ENCODE peak calls at places on chromosome 10, in five cellular contexts. O is mucosa of descending colon; T is OCI-LY7; M is CD8-positive, alpha-beta T cell; B is Caco-2. Y is an unnamed sample.

GRCh38 chr10:43141421-43141820 is 3.2 kb downstream of the CSGALNACT2 start:
- DNase-seq in O (no peak), T (peak; percentile 73), M (no peak), B (no peak), Y (no peak)

GRCh38 chr10:12644380-12645144 is 295.2 kb downstream of the CAMK1D start:
- DNase-seq in O (no peak), T (no peak), M (no peak), B (no peak), Y (no peak)

GRCh38 chr10:99623919-99624318 is 3.7 kb upstream of the SLC25A28 start:
- DNase-seq in O (no peak), T (no peak), M (no peak), B (no peak), Y (no peak)

GRCh38 chr10:29099001-29099400 is 189.9 kb upstream of the LYZL1 start:
- DNase-seq in O (no peak), T (no peak), M (no peak), B (no peak), Y (no peak)

GRCh38 chr10:7153750-7154149 is 257.1 kb downstream of the SFMBT2 start:
- DNase-seq in O (no peak), T (no peak), M (no peak), B (no peak), Y (no peak)

GRCh38 chr10:4331150-4331549 is 494.9 kb upstream of the AKR1E2 start:
- DNase-seq in O (no peak), T (no peak), M (no peak), B (no peak), Y (no peak)

GRCh38 chr10:88989824-88990527 is 622 bp upstream of the FAS start:
- DNase-seq in O (no peak), T (no peak), M (no peak), B (no peak), Y (peak; percentile 68)

GRCh38 chr10:70145666-70146488 is 623 bp downstream of the TYSND1 start:
- DNase-seq in O (peak; percentile 83), T (peak; percentile 84), M (peak; percentile 82), B (peak; percentile 74), Y (no peak)

GRCh38 chr10:18713077-18713476 is 53.8 kb downstream of the ARL5B start:
- DNase-seq in O (no peak), T (no peak), M (no peak), B (no peak), Y (peak; percentile 84)

GRCh38 chr10:84196941-84197340 is 2.6 kb downstream of the CDHR1 start:
- DNase-seq in O (no peak), T (no peak), M (no peak), B (no peak), Y (no peak)

GRCh38 chr10:61733358-61733940 is 70.7 kb downstream of the CABCOCO1 start:
- DNase-seq in O (no peak), T (peak; percentile 56), M (no peak), B (no peak), Y (no peak)

GRCh38 chr10:74011762-74012161 is 13.8 kb downstream of the VCL start:
- DNase-seq in O (no peak), T (no peak), M (no peak), B (no peak), Y (no peak)

GRCh38 chr10:74012480-74012879 is 14.6 kb downstream of the VCL start:
- DNase-seq in O (no peak), T (peak; percentile 51), M (no peak), B (no peak), Y (no peak)

GRCh38 chr10:74011016-74011415 is 13.1 kb downstream of the VCL start:
- DNase-seq in O (no peak), T (no peak), M (no peak), B (no peak), Y (no peak)

GRCh38 chr10:74006269-74006668 is 8.4 kb downstream of the VCL start:
- DNase-seq in O (no peak), T (no peak), M (no peak), B (no peak), Y (no peak)

DNA sequence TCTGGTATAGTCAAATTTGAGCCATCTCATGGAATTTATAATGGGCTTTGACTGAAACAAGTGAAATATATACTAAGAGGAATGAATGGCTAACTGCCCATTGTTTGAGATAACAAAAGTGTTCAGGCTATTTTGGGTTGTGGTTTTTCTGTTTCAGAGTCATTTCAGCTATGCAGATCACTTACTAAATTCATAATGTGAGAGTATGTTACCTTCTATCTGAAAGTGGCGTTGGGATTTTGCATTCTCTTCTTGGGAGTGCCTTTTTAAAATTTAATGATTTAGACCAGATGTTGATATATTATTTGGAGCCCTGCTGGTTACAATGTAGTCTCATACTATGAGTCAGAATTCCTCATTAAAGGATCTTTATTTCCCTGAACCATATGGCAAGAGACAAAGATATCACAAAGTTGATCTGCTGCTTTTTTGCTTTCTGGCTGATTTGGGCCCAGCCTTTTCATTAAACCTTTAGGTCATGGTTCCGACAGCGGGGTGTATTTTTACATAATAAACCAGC is 10.4 kb downstream of the VCL start:
- DNase-seq in O (no peak), T (peak; percentile 76), M (no peak), B (no peak), Y (peak; percentile 91)
- H3K4me3 ChIP-seq in O (no peak overlapping the region), T (peak overlapping the region; percentile 49), M (no peak overlapping the region), B (no peak overlapping the region), Y (no peak overlapping the region)

GRCh38 chr10:98414932-98415709 is at the start of gene PYROXD2:
- DNase-seq in O (peak; percentile 92), T (no peak), M (peak; percentile 81), B (peak; percentile 89), Y (peak; percentile 65)
- TF ChIP-seq CTCF in O (no peak), T (no peak), M (no peak), B (no peak), Y (peak; percentile 18)

GRCh38 chr10:78772486-78772885 is 296.3 kb upstream of the ZMIZ1 start:
- DNase-seq in O (no peak), T (no peak), M (no peak), B (no peak), Y (no peak)
- H3K4me3 ChIP-seq in O (no peak overlapping the region), T (no peak overlapping the region), M (no peak overlapping the region), B (no peak overlapping the region), Y (no peak overlapping the region)

GRCh38 chr10:72248477-72249151 is 25.1 kb upstream of the DDIT4 start:
- DNase-seq in O (peak; percentile 94), T (peak; percentile 95), M (peak; percentile 81), B (no peak), Y (no peak)
- TF ChIP-seq CTCF in O (no peak), T (no peak), M (no peak), B (no peak), Y (no peak)

Y was measured in BJ.